ENCODE peak calls at places on chromosomes 3 and 15, in nine cellular contexts. J, B, N, K, G, M, A, C and P are unnamed samples.

GRCh38 chr3:60202052-60202753 is 1049.0 kb downstream of the FHIT start:
- DNase-seq in C (no peak), J (no peak), G (no peak), K (no peak), B (no peak), N (no peak), M (no peak), A (no peak), P (no peak)

GRCh38 chr3:144181062-144181461 is 209.4 kb downstream of the DIPK2A start:
- DNase-seq in B (no peak), J (no peak), G (no peak), K (no peak), N (no peak), A (no peak), M (no peak), C (no peak), P (no peak)

GRCh38 chr15:70473623-70474366 is 289.6 kb downstream of the UACA start:
- DNase-seq in N (no peak), G (no peak), M (no peak), J (no peak), K (no peak), A (peak), C (no peak), B (no peak), P (no peak)

GRCh38 chr15:78654272-78654671 is 13.3 kb upstream of the CHRNB4 start:
- DNase-seq in K (no peak), J (no peak), G (no peak), M (no peak), B (no peak), A (no peak), N (no peak), C (no peak), P (no peak)

GRCh38 chr3:136114421-136114820 is 81.7 kb downstream of the MSL2 start:
- DNase-seq in M (no peak), K (no peak), C (no peak), A (no peak), J (no peak), B (peak), N (no peak), G (no peak), P (no peak)

GRCh38 chr3:127222664-127223063 is 29.7 kb downstream of the PRR23E start:
- DNase-seq in A (no peak), N (no peak), C (no peak), G (no peak), K (no peak), J (no peak), B (no peak), M (no peak), P (no peak)

GRCh38 chr15:50685191-50685975 is 1.2 kb downstream of the TRPM7 start:
- DNase-seq in J (no peak), C (no peak), K (no peak), A (peak), M (no peak), N (no peak), B (peak), G (no peak), P (no peak)

GRCh38 chr3:156218353-156218744 is 98.0 kb downstream of the KCNAB1 start:
- DNase-seq in M (no peak), A (peak), C (no peak), B (peak), G (peak), N (no peak), K (no peak), J (no peak), P (no peak)

GRCh38 chr3:105387122-105387751 is 20.5 kb downstream of the ALCAM start:
- DNase-seq in G (peak), B (peak), N (no peak), C (no peak), M (no peak), A (peak), J (peak), K (no peak), P (no peak)

GRCh38 chr15:65824031-65824743 is 32.1 kb upstream of the DENND4A start:
- DNase-seq in J (peak), K (no peak), A (peak), C (no peak), G (peak), N (peak), B (peak), M (no peak), P (peak)

GRCh38 chr3:162719684-162720341 is 1223.2 kb downstream of the OTOL1 start:
- DNase-seq in G (peak), A (peak), J (peak), M (no peak), K (peak), C (no peak), B (peak), N (no peak), P (no peak)

GRCh38 chr3:122560680-122561079 is 3.4 kb downstream of the PARP9 start:
- DNase-seq in A (peak), K (no peak), C (no peak), M (peak), B (peak), N (peak), G (peak), J (peak), P (peak)

GRCh38 chr3:54322354-54322753 is 200.0 kb downstream of the CACNA2D3 start:
- DNase-seq in B (no peak), A (no peak), J (no peak), N (no peak), G (no peak), M (no peak), C (no peak), K (no peak), P (no peak)

GRCh38 chr3:191383104-191383503 is 52.8 kb upstream of the UTS2B start:
- DNase-seq in B (peak), G (peak), K (peak), M (no peak), J (no peak), C (no peak), N (no peak), A (peak), P (no peak)

GRCh38 chr15:48190932-48191573 is 412 bp upstream of the CTXN2 start:
- DNase-seq in J (peak), B (peak), G (peak), K (peak), C (no peak), A (peak), M (no peak), N (peak), P (peak)

GRCh38 chr3:82927309-82928253 is 1166.1 kb upstream of the GBE1 start:
- DNase-seq in G (no peak), C (no peak), A (no peak), B (no peak), M (no peak), J (no peak), K (no peak), N (no peak), P (no peak)

GRCh38 chr3:122681294-122682015 is 816 bp downstream of the PARP14 start:
- DNase-seq in M (no peak), J (no peak), K (no peak), C (no peak), B (no peak), G (peak), N (no peak), A (peak), P (no peak)

GRCh38 chr15:29924750-29925149 is 102.5 kb upstream of the TJP1 start:
- DNase-seq in G (peak), C (no peak), J (peak), B (peak), N (no peak), K (peak), M (no peak), A (peak), P (peak)

GRCh38 chr15:29922191-29922590 is 99.9 kb upstream of the TJP1 start:
- DNase-seq in K (no peak), C (no peak), G (no peak), B (no peak), A (no peak), N (no peak), J (no peak), M (no peak), P (no peak)

GRCh38 chr15:29925227-29926082 is 103.2 kb upstream of the TJP1 start:
- DNase-seq in N (peak), G (peak), A (peak), J (peak), B (peak), M (peak), C (no peak), K (peak), P (peak)

GRCh38 chr15:29921130-29921601 is 98.9 kb upstream of the TJP1 start:
- DNase-seq in N (no peak), C (no peak), G (no peak), K (no peak), A (no peak), J (peak), M (no peak), B (no peak), P (peak)

DNA sequence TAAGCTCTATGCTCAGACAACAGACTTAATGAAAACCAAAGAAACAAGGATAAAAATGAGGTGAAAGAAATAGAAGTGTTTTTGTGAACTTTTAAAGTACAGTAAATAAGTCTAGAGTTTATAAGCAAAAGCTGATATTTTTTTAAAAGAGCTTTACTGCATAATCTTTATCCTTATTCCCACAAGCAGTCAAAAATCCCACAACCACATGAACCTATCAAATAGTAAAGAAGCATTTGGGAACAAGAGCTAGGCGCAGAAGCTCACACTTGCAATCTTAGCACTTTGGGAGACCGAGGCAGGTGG is 103.8 kb upstream of the TJP1 start:
- DNase-seq in J (no peak), M (no peak), N (no peak), A (no peak), B (no peak), G (no peak), C (no peak), K (no peak), P (no peak)
- TF ChIP-seq CTCF in J (no peak), M (no peak), N (no peak), A (no peak), B (no peak), G (no peak), C (no peak), K (no peak), P (no peak)

GRCh38 chr3:66489115-66489514 is 11.7 kb downstream of the LRIG1 start:
- DNase-seq in N (no peak), B (no peak), G (no peak), K (no peak), A (no peak), M (no peak), C (no peak), J (no peak), P (no peak)
- TF ChIP-seq CTCF in N (no peak), B (no peak), G (no peak), K (no peak), A (no peak), M (no peak), C (no peak), J (no peak), P (no peak)

GRCh38 chr15:32029862-32030781 is at the start of gene CHRNA7:
- DNase-seq in J (peak), N (peak), K (no peak), G (peak), B (peak), M (no peak), A (peak), C (no peak), P (peak)
- TF ChIP-seq CTCF in J (peak), N (peak), K (no peak), G (no peak), B (peak), M (no peak), A (no peak), C (no peak), P (peak)

GRCh38 chr3:51388286-51389029 is 2.6 kb upstream of the RBM15B start:
- DNase-seq in C (no peak), M (no peak), N (no peak), B (peak), J (no peak), K (no peak), G (peak), A (no peak), P (no peak)
- TF ChIP-seq CTCF in C (peak), M (no peak), N (peak), B (peak), J (no peak), K (peak), G (peak), A (peak), P (no peak)

GRCh38 chr3:172040976-172041963 is 1.9 kb downstream of the FNDC3B start:
- DNase-seq in B (peak), M (no peak), C (no peak), K (no peak), A (peak), N (no peak), J (peak), G (peak), P (no peak)
- TF ChIP-seq CTCF in B (no peak), M (no peak), C (no peak), K (no peak), A (no peak), N (no peak), J (no peak), G (no peak), P (no peak)